ENCODE peak calls at places on chromosomes 3 and 15, in seven cellular contexts. T is HCT116, L is HepG2, I is SK-N-SH, J is T47D, O is GM12878, Y is K562. F is an unnamed sample.

GRCh38 chr3:80612366-80612765 is 844.6 kb upstream of the ROBO1 start:
- DNase-seq in T (no peak), L (peak), I (no peak), J (no peak), O (no peak), Y (no peak), F (no peak)

GRCh38 chr3:14849831-14850230 is 31.1 kb downstream of the FGD5 start:
- DNase-seq in T (no peak), L (no peak), I (peak), J (no peak), O (no peak), Y (no peak), F (no peak)

GRCh38 chr15:98689431-98689861 is 41.1 kb downstream of the IGF1R start:
- DNase-seq in T (no peak), L (no peak), I (peak), J (no peak), O (no peak), Y (no peak), F (no peak)

GRCh38 chr3:156416846-156417581 is 137.9 kb downstream of the SSR3 start:
- DNase-seq in T (no peak), L (no peak), I (peak), J (no peak), O (no peak), Y (no peak), F (no peak)

GRCh38 chr3:9452417-9452816 is 55.0 kb downstream of the SETD5 start:
- DNase-seq in T (no peak), L (no peak), I (no peak), J (no peak), O (no peak), Y (no peak), F (no peak)

GRCh38 chr3:67946446-67946845 is 292.0 kb upstream of the SUCLG2 start:
- DNase-seq in T (no peak), L (no peak), I (no peak), J (no peak), O (no peak), Y (no peak), F (no peak)

GRCh38 chr3:127473244-127474024 is 117.1 kb downstream of the TPRA1 start:
- DNase-seq in T (peak), L (peak), I (peak), J (peak), O (no peak), Y (peak), F (peak)

GRCh38 chr3:138125548-138126221 is 6.5 kb downstream of the A4GNT start:
- DNase-seq in T (no peak), L (no peak), I (peak), J (peak), O (no peak), Y (no peak), F (no peak)

GRCh38 chr3:65019412-65020093 is 331.8 kb upstream of the ADAMTS9 start:
- DNase-seq in T (no peak), L (no peak), I (no peak), J (no peak), O (no peak), Y (no peak), F (no peak)

GRCh38 chr15:70643106-70643782 is 120.1 kb downstream of the UACA start:
- DNase-seq in T (no peak), L (no peak), I (no peak), J (no peak), O (no peak), Y (no peak), F (no peak)

GRCh38 chr15:35139822-35140221 is 54.7 kb upstream of the NANOGP8 start:
- DNase-seq in T (no peak), L (no peak), I (no peak), J (no peak), O (no peak), Y (no peak), F (no peak)

GRCh38 chr15:81752149-81752942 is 293.5 kb downstream of the MEX3B start:
- DNase-seq in T (no peak), L (no peak), I (peak), J (peak), O (no peak), Y (peak), F (peak)

GRCh38 chr15:101676965-101677364 is 24.8 kb upstream of the TM2D3 start:
- DNase-seq in T (no peak), L (no peak), I (no peak), J (no peak), O (no peak), Y (no peak), F (no peak)

GRCh38 chr15:25905140-25905539 is 42.0 kb upstream of the ATP10A start:
- DNase-seq in T (no peak), L (no peak), I (no peak), J (no peak), O (no peak), Y (no peak), F (no peak)

GRCh38 chr3:115630850-115631249 is 7.5 kb downstream of the GAP43 start:
- DNase-seq in T (no peak), L (no peak), I (no peak), J (no peak), O (no peak), Y (no peak), F (no peak)

GRCh38 chr15:52208306-52208946 is 17.2 kb upstream of the GNB5 start:
- DNase-seq in T (peak), L (peak), I (peak), J (peak), O (no peak), Y (peak), F (peak)

GRCh38 chr3:109337393-109337792 is at the start of gene DPPA4:
- DNase-seq in T (no peak), L (no peak), I (no peak), J (no peak), O (no peak), Y (no peak), F (no peak)

GRCh38 chr3:171374661-171375285 is 85.4 kb downstream of the TNIK start:
- DNase-seq in T (peak), L (no peak), I (no peak), J (no peak), O (no peak), Y (peak), F (no peak)

GRCh38 chr15:68230157-68231100 is 901 bp upstream of the CLN6 start:
- DNase-seq in T (no peak), L (no peak), I (peak), J (no peak), O (peak), Y (peak), F (peak)

GRCh38 chr3:69542265-69543079 is 156.6 kb upstream of the FRMD4B start:
- DNase-seq in T (no peak), L (no peak), I (peak), J (no peak), O (no peak), Y (no peak), F (peak)

GRCh38 chr15:37801529-37801928 is 132.9 kb upstream of the TMCO5A start:
- DNase-seq in T (no peak), L (no peak), I (no peak), J (no peak), O (no peak), Y (no peak), F (no peak)

GRCh38 chr3:64300790-64301423 is 75.6 kb upstream of the PRICKLE2 start:
- DNase-seq in T (no peak), L (no peak), I (no peak), J (no peak), O (no peak), Y (no peak), F (no peak)

GRCh38 chr15:76664895-76665294 is 240.2 kb downstream of the SCAPER start:
- DNase-seq in T (no peak), L (no peak), I (no peak), J (no peak), O (no peak), Y (no peak), F (no peak)

GRCh38 chr3:7518471-7518870 is 657.6 kb downstream of the GRM7 start:
- DNase-seq in T (no peak), L (no peak), I (peak), J (no peak), O (no peak), Y (no peak), F (no peak)

GRCh38 chr3:150605998-150606641 is 3.0 kb downstream of the SELENOT start:
- DNase-seq in T (no peak), L (no peak), I (no peak), J (no peak), O (no peak), Y (peak), F (no peak)

GRCh38 chr15:84799511-84800187 is 17.5 kb upstream of the ALPK3 start:
- DNase-seq in T (no peak), L (no peak), I (no peak), J (no peak), O (no peak), Y (no peak), F (no peak)

GRCh38 chr3:14658978-14659377 is 7.4 kb downstream of the CCDC174 start:
- DNase-seq in T (no peak), L (no peak), I (peak), J (no peak), O (no peak), Y (no peak), F (no peak)

GRCh38 chr3:97821413-97821809 is 400 bp upstream of the CRYBG3 start:
- DNase-seq in T (no peak), L (no peak), I (peak), J (no peak), O (no peak), Y (no peak), F (peak)

GRCh38 chr3:95341314-95341713 is 1278.5 kb downstream of the NSUN3 start:
- DNase-seq in T (no peak), L (peak), I (no peak), J (no peak), O (no peak), Y (no peak), F (no peak)

GRCh38 chr3:159266779-159267178 is 464.9 kb downstream of the MFSD1 start:
- DNase-seq in T (peak), L (peak), I (peak), J (peak), O (no peak), Y (peak), F (peak)

GRCh38 chr3:35322070-35322469 is 317.3 kb upstream of the ARPP21 start:
- DNase-seq in T (no peak), L (no peak), I (no peak), J (no peak), O (no peak), Y (no peak), F (no peak)

GRCh38 chr3:100169186-100169585 is 54.9 kb upstream of the FILIP1L start:
- DNase-seq in T (no peak), L (no peak), I (peak), J (no peak), O (no peak), Y (peak), F (no peak)

GRCh38 chr15:31379042-31379441 is 52.4 kb downstream of the KLF13 start:
- DNase-seq in T (no peak), L (no peak), I (no peak), J (no peak), O (no peak), Y (no peak), F (no peak)

GRCh38 chr15:92687183-92687582 is 31.6 kb upstream of the FAM174B start:
- DNase-seq in T (no peak), L (no peak), I (no peak), J (no peak), O (no peak), Y (no peak), F (no peak)

GRCh38 chr3:24069045-24069444 is 124.0 kb downstream of the NR1D2 start:
- DNase-seq in T (no peak), L (peak), I (no peak), J (peak), O (no peak), Y (peak), F (no peak)

GRCh38 chr3:148943531-148944200 is 47.7 kb upstream of the GYG1 start:
- DNase-seq in T (peak), L (peak), I (peak), J (peak), O (peak), Y (peak), F (no peak)

GRCh38 chr3:157786216-157786615 is 283.0 kb upstream of the VEPH1 start:
- DNase-seq in T (no peak), L (no peak), I (no peak), J (no peak), O (no peak), Y (no peak), F (no peak)

GRCh38 chr15:51327081-51327480 is 11.3 kb downstream of the CYP19A1 start:
- DNase-seq in T (no peak), L (no peak), I (no peak), J (no peak), O (no peak), Y (no peak), F (no peak)

GRCh38 chr15:73988075-73988969 is 3.8 kb downstream of the STOML1 start:
- DNase-seq in T (no peak), L (no peak), I (no peak), J (no peak), O (no peak), Y (no peak), F (no peak)

GRCh38 chr15:63246691-63247464 is 30.5 kb upstream of the APH1B start:
- DNase-seq in T (no peak), L (peak), I (no peak), J (peak), O (no peak), Y (no peak), F (no peak)
- TF ChIP-seq JUND in T (no peak), L (no peak), I (no peak), J (no peak), O (no peak), Y (no peak), F (no peak)

GRCh38 chr3:18740631-18741583 is 315.8 kb upstream of the SATB1 start:
- DNase-seq in T (no peak), L (no peak), I (no peak), J (no peak), O (peak), Y (no peak), F (no peak)
- TF ChIP-seq JUND in T (no peak), L (no peak), I (no peak), J (no peak), O (no peak), Y (no peak), F (no peak)

DNA sequence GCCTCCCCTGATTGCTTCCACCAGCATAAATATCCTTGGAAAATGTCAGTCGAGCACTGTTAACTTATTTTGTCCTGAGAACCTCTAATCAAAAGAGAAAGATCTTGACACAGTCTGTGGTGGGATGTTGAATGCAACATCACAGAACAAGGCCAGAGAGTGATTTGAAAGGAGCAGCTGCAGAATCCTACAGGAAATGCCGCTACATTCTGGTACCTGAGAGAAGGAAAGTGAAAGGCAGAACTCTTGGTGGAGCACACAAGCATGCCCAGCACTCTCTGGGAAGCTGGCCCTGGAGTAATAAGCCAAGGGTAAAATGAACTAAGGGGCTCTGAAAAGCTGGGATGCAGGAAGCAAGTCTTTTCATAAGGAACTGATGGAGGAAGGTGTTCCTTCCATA is 75.8 kb downstream of the CBLB start:
- DNase-seq in T (no peak), L (no peak), I (no peak), J (no peak), O (no peak), Y (no peak), F (no peak)
- TF ChIP-seq JUND in T (no peak), L (no peak), I (no peak), J (no peak), O (no peak), Y (no peak), F (no peak)

GRCh38 chr3:197021729-197022404 is 7.8 kb downstream of the MELTF start:
- DNase-seq in T (no peak), L (no peak), I (peak), J (no peak), O (no peak), Y (no peak), F (no peak)

GRCh38 chr3:197019535-197019934 is 10.1 kb downstream of the MELTF start:
- DNase-seq in T (no peak), L (no peak), I (no peak), J (no peak), O (no peak), Y (no peak), F (no peak)

GRCh38 chr3:197021231-197021630 is 8.4 kb downstream of the MELTF start:
- DNase-seq in T (no peak), L (no peak), I (no peak), J (no peak), O (no peak), Y (no peak), F (no peak)

GRCh38 chr3:197017003-197017402 is 12.6 kb downstream of the MELTF start:
- DNase-seq in T (no peak), L (no peak), I (no peak), J (no peak), O (no peak), Y (no peak), F (no peak)

DNA sequence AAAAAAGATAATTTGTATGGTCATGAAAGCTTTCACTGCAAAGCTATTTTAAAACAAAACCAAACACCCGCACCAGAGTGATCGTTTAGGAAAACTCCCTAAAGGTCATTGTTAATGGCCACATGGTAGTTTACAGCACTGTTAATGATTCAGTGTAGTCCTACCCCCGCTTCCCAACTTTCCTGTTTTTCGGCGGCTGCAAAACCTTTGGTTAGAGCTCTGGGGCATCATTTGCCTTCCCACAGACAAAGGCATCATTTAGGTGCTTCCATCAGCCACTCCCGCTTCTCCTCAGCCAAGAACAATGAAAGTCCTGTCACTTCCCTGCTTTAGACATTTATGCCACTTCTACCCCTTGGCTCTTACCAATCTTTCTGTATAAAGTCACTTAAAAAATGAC is 10.6 kb downstream of the MELTF start:
- DNase-seq in T (no peak), L (peak), I (peak), J (no peak), O (no peak), Y (no peak), F (no peak)
- TF ChIP-seq JUND in T (no peak), L (no peak), I (no peak), J (no peak), O (no peak), Y (no peak), F (no peak)

GRCh38 chr3:191385101-191385500 is 54.8 kb upstream of the UTS2B start:
- DNase-seq in T (no peak), L (no peak), I (no peak), J (no peak), O (no peak), Y (no peak), F (no peak)

GRCh38 chr3:191380001-191380400 is 49.7 kb upstream of the UTS2B start:
- DNase-seq in T (no peak), L (no peak), I (no peak), J (no peak), O (no peak), Y (no peak), F (no peak)

GRCh38 chr3:191379473-191379872 is 49.1 kb upstream of the UTS2B start:
- DNase-seq in T (no peak), L (no peak), I (no peak), J (no peak), O (no peak), Y (no peak), F (no peak)

GRCh38 chr3:191383104-191383503 is 52.8 kb upstream of the UTS2B start:
- DNase-seq in T (no peak), L (no peak), I (no peak), J (no peak), O (no peak), Y (no peak), F (no peak)

GRCh38 chr3:191382661-191383060 is 52.3 kb upstream of the UTS2B start:
- DNase-seq in T (no peak), L (no peak), I (no peak), J (no peak), O (no peak), Y (no peak), F (no peak)
- TF ChIP-seq JUND in T (no peak), L (no peak), I (no peak), J (no peak), O (no peak), Y (no peak), F (no peak)

GRCh38 chr3:89184151-89184550 is 76.7 kb downstream of the EPHA3 start:
- DNase-seq in T (no peak), L (no peak), I (no peak), J (no peak), O (no peak), Y (no peak), F (no peak)
- TF ChIP-seq JUND in T (no peak), L (no peak), I (no peak), J (no peak), O (no peak), Y (no peak), F (no peak)

GRCh38 chr3:143951351-143951971 is 20.2 kb upstream of the DIPK2A start:
- DNase-seq in T (peak), L (peak), I (peak), J (peak), O (no peak), Y (peak), F (no peak)
- TF ChIP-seq JUND in T (no peak), L (no peak), I (no peak), J (no peak), O (no peak), Y (no peak), F (no peak)

DNA sequence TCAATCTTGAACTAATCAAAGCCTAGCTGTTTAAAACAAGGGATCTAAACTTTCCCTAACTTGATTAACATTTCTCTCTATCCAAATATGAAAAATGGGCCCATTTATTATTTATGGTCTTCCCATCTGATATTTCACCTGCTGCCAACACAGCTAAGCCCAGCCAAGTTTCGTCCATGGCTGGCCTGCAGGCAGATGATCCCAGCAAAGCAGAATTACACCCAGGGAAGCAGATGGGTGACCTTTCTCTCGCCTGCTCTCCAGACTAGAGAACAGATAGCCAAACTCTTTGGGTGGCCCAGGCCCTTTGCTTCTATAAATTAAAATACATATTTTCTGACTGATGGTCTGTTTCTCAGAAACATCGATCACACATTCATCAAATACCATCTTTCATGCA is 1038.8 kb downstream of the AGBL1 start:
- DNase-seq in T (no peak), L (no peak), I (peak), J (no peak), O (no peak), Y (no peak), F (no peak)
- TF ChIP-seq JUND in T (no peak), L (no peak), I (no peak), J (no peak), O (no peak), Y (no peak), F (no peak)

F was measured in H1.